ENCODE peak calls at places on chromosomes 5 and 9, in four cellular contexts. V is stimulated activated CD4-positive, alpha-beta T cell treated with anti-CD3 and anti-CD28 coated beads, Interleukin-1b, Interleukin-23, amount 100 ng/mL, for 24 hours; N is SK-MEL-5; U is WTC11. A is an unnamed sample.

GRCh38 chr5:129363991-129364390 is 96.1 kb upstream of the ADAMTS19 start:
- DNase-seq in N (no peak), V (no peak), U (no peak), A (no peak)

GRCh38 chr5:142717582-142718215 is 31.8 kb upstream of the FGF1 start:
- DNase-seq in N (peak; percentile 76), U (no peak), V (no peak), A (peak; percentile 60)

GRCh38 chr5:168528521-168529360 is at the start of gene FBLL1:
- DNase-seq in V (no peak), N (no peak), U (peak; percentile 80), A (peak; percentile 93)

GRCh38 chr5:173242675-173243085 is 7.7 kb upstream of the NKX2-5 start:
- DNase-seq in N (no peak), V (no peak), U (peak; percentile 54), A (peak; percentile 73)

GRCh38 chr5:65100846-65101678 is 332.3 kb downstream of the CWC27 start:
- DNase-seq in V (no peak), U (peak; percentile 76), N (peak; percentile 72), A (peak; percentile 92)

GRCh38 chr5:56814361-56814962 is 887 bp upstream of the MAP3K1 start:
- DNase-seq in V (no peak), N (no peak), U (peak; percentile 62), A (peak; percentile 60)

GRCh38 chr9:23825700-23826099 is 340 bp downstream of the ELAVL2 start:
- DNase-seq in V (no peak), N (no peak), U (no peak), A (no peak)

GRCh38 chr5:114449836-114450515 is 88.1 kb downstream of the KCNN2 start:
- DNase-seq in N (peak; percentile 82), V (peak; percentile 20), U (peak; percentile 77), A (peak; percentile 82)